ENCODE peak calls at places on chromosome 17, in four cellular contexts. D is activated CD8-positive, alpha-beta memory T cell treated with anti-CD3 and anti-CD28 coated beads for 48 hours; K is substantia nigra; F is GM19239. M is an unnamed sample.

GRCh38 chr17:9206160-9206988 is 185.1 kb downstream of the NTN1 start:
- DNase-seq in D (no peak), K (no peak), F (no peak), M (no peak)

GRCh38 chr17:76007131-76007849 is 6.6 kb downstream of the CDK3 start:
- DNase-seq in F (no peak), D (no peak), K (no peak), M (no peak)

GRCh38 chr17:66611397-66611796 is 223.5 kb upstream of the CACNG5 start:
- DNase-seq in K (no peak), D (no peak), F (no peak), M (no peak)

GRCh38 chr17:56300191-56300590 is 146.9 kb downstream of the ANKFN1 start:
- DNase-seq in D (no peak), K (no peak), F (no peak), M (no peak)

GRCh38 chr17:28344011-28344410 is 8.4 kb downstream of the TNFAIP1 start:
- DNase-seq in D (no peak), F (no peak), K (no peak), M (no peak)

GRCh38 chr17:75173526-75173925 is 9.2 kb downstream of the SUMO2 start:
- DNase-seq in D (no peak), K (no peak), F (no peak), M (no peak)

GRCh38 chr17:80191720-80192265 is 22.0 kb downstream of the CARD14 start:
- DNase-seq in K (no peak), D (no peak), F (no peak), M (no peak)

GRCh38 chr17:40678902-40679522 is 14.0 kb upstream of the KRT222 start:
- DNase-seq in F (no peak), K (no peak), D (no peak), M (no peak)

GRCh38 chr17:61408151-61409041 is 8.8 kb downstream of the TBX2 start:
- DNase-seq in F (peak; percentile 5), D (no peak), K (no peak), M (no peak)

GRCh38 chr17:40558651-40559015 is 6.6 kb downstream of the CCR7 start:
- DNase-seq in D (no peak), F (no peak), K (no peak), M (no peak)

GRCh38 chr17:32783602-32784001 is 93.3 kb downstream of the MYO1D start:
- DNase-seq in F (peak; percentile 30), D (no peak), K (no peak), M (peak; percentile 65)

GRCh38 chr17:78174332-78174869 is 6.0 kb downstream of the SYNGR2 start:
- DNase-seq in F (no peak), D (no peak), K (peak; percentile 86), M (no peak)

GRCh38 chr17:39018267-39019134 is 51.3 kb upstream of the FBXO47 start:
- DNase-seq in K (no peak), F (no peak), D (no peak), M (peak; percentile 25)

GRCh38 chr17:44796731-44797130 is 33.4 kb downstream of the GJC1 start:
- DNase-seq in K (no peak), F (no peak), D (no peak), M (no peak)

GRCh38 chr17:2157081-2157480 is 102.2 kb downstream of the HIC1 start:
- DNase-seq in F (no peak), D (no peak), K (no peak), M (no peak)

GRCh38 chr17:76501018-76501826 is at the start of gene RHBDF2:
- DNase-seq in D (peak; percentile 92), F (peak; percentile 85), K (no peak), M (peak; percentile 84)

GRCh38 chr17:81207610-81208581 is 14.9 kb downstream of the CEP131 start:
- DNase-seq in K (no peak), D (no peak), F (no peak), M (no peak)

GRCh38 chr17:34827008-34827407 is 134.3 kb downstream of the CCT6B start:
- DNase-seq in K (no peak), D (no peak), F (no peak), M (no peak)

GRCh38 chr17:44848257-44848795 is 643 bp downstream of the HIGD1B start:
- DNase-seq in K (no peak), D (no peak), F (no peak), M (peak; percentile 13)

GRCh38 chr17:79087428-79088143 is 13.0 kb downstream of the ENGASE start:
- DNase-seq in D (no peak), K (peak; percentile 15), F (peak; percentile 99), M (peak; percentile 64)

GRCh38 chr17:38733315-38734234 is 3.4 kb downstream of the CISD3 start:
- DNase-seq in F (no peak), K (no peak), D (no peak), M (peak; percentile 62)

GRCh38 chr17:48596000-48596734 is 2.6 kb upstream of the HOXB5 start:
- DNase-seq in D (no peak), F (no peak), K (no peak), M (no peak)

GRCh38 chr17:44786551-44787081 is 27.8 kb downstream of the ADAM11 start:
- DNase-seq in F (no peak), K (no peak), D (no peak), M (no peak)

GRCh38 chr17:32494621-32495346 is 8.0 kb downstream of the CDK5R1 start:
- DNase-seq in K (no peak), F (no peak), D (no peak), M (no peak)

GRCh38 chr17:33294994-33295393 is 1.9 kb upstream of the ASIC2 start:
- DNase-seq in D (no peak), K (no peak), F (no peak), M (no peak)

GRCh38 chr17:27788919-27789318 is 11.4 kb downstream of the NOS2 start:
- DNase-seq in F (no peak), D (no peak), K (no peak), M (no peak)

GRCh38 chr17:10758062-10758461 is 28.2 kb upstream of the TMEM220 start:
- DNase-seq in D (no peak), K (no peak), F (no peak), M (no peak)

GRCh38 chr17:7041607-7042506 is 2.0 kb downstream of the SLC16A11 start:
- DNase-seq in D (no peak), F (no peak), K (no peak), M (peak; percentile 81)

GRCh38 chr17:50739098-50739497 is 19.7 kb downstream of the LUC7L3 start:
- DNase-seq in F (no peak), D (no peak), K (no peak), M (no peak)

GRCh38 chr17:82378741-82379021 is 7.1 kb downstream of the UTS2R start:
- DNase-seq in D (no peak), K (no peak), F (no peak), M (no peak)

M was measured in mesendoderm.